ENCODE peak calls at places on chromosomes 12 and 14, in nine cellular contexts. One of them, this sample, is unnamed.
A peak's percentile ranks its signal among the peaks of the same experiment; 100 is the strongest.

GRCh38 chr12:100668939-100669536 is 95.6 kb downstream of the GAS2L3 start:
- DNase-seq in Daoy: peak; percentile 79
- DNase-seq in CD4-positive, alpha-beta T cell: peak; percentile 5
- DNase-seq in foreskin fibroblast: peak; percentile 43
- DNase-seq in OCI-LY7: peak; percentile 55
- DNase-seq in hepatocyte: peak; percentile 86
- DNase-seq in ovary: peak; percentile 43
- DNase-seq in left colon: peak; percentile 62
- DNase-seq in AG20443: peak; percentile 85
- DNase-seq in this sample: peak; percentile 96

GRCh38 chr14:103549361-103550311 is 12.8 kb downstream of the BAG5 start:
- DNase-seq in foreskin fibroblast: no peak
- DNase-seq in hepatocyte: no peak
- DNase-seq in CD4-positive, alpha-beta T cell: no peak
- DNase-seq in ovary: peak; percentile 34
- DNase-seq in Daoy: peak; percentile 10
- DNase-seq in OCI-LY7: no peak
- DNase-seq in AG20443: no peak
- DNase-seq in left colon: peak; percentile 47
- DNase-seq in this sample: peak; percentile 86

GRCh38 chr12:22333751-22334695 is 484 bp downstream of the ST8SIA1 start:
- DNase-seq in OCI-LY7: no peak
- DNase-seq in CD4-positive, alpha-beta T cell: no peak
- DNase-seq in ovary: peak; percentile 25
- DNase-seq in left colon: no peak
- DNase-seq in Daoy: no peak
- DNase-seq in hepatocyte: peak; percentile 11
- DNase-seq in AG20443: no peak
- DNase-seq in foreskin fibroblast: no peak
- DNase-seq in this sample: peak; percentile 66

GRCh38 chr14:96105089-96105920 is 66.1 kb downstream of the C14orf132 start:
- DNase-seq in OCI-LY7: no peak
- DNase-seq in hepatocyte: no peak
- DNase-seq in foreskin fibroblast: no peak
- DNase-seq in Daoy: no peak
- DNase-seq in CD4-positive, alpha-beta T cell: no peak
- DNase-seq in ovary: no peak
- DNase-seq in left colon: peak; percentile 61
- DNase-seq in AG20443: no peak
- DNase-seq in this sample: no peak

GRCh38 chr12:47818701-47819543 is 781 bp downstream of the HDAC7 start:
- DNase-seq in AG20443: peak; percentile 52
- DNase-seq in CD4-positive, alpha-beta T cell: peak; percentile 38
- DNase-seq in foreskin fibroblast: no peak
- DNase-seq in left colon: peak; percentile 73
- DNase-seq in ovary: peak; percentile 75
- DNase-seq in Daoy: peak; percentile 49
- DNase-seq in OCI-LY7: peak; percentile 64
- DNase-seq in hepatocyte: peak; percentile 71
- DNase-seq in this sample: peak; percentile 82

GRCh38 chr12:47648056-47648579 is 57.7 kb downstream of the RPAP3 start:
- DNase-seq in OCI-LY7: no peak
- DNase-seq in left colon: no peak
- DNase-seq in AG20443: no peak
- DNase-seq in foreskin fibroblast: no peak
- DNase-seq in ovary: no peak
- DNase-seq in Daoy: no peak
- DNase-seq in hepatocyte: no peak
- DNase-seq in CD4-positive, alpha-beta T cell: no peak
- DNase-seq in this sample: no peak

GRCh38 chr12:130425698-130426245 is 88.1 kb downstream of the PIWIL1 start:
- DNase-seq in CD4-positive, alpha-beta T cell: no peak
- DNase-seq in left colon: no peak
- DNase-seq in hepatocyte: no peak
- DNase-seq in Daoy: no peak
- DNase-seq in AG20443: no peak
- DNase-seq in foreskin fibroblast: no peak
- DNase-seq in ovary: no peak
- DNase-seq in OCI-LY7: no peak
- DNase-seq in this sample: peak; percentile 38

GRCh38 chr12:108560321-108560721 is 652 bp downstream of the SART3 start:
- DNase-seq in CD4-positive, alpha-beta T cell: no peak
- DNase-seq in OCI-LY7: no peak
- DNase-seq in AG20443: peak; percentile 11
- DNase-seq in foreskin fibroblast: no peak
- DNase-seq in hepatocyte: peak; percentile 41
- DNase-seq in Daoy: no peak
- DNase-seq in left colon: no peak
- DNase-seq in ovary: no peak
- DNase-seq in this sample: no peak

GRCh38 chr14:94581127-94581999 is at the start of gene SERPINA5:
- DNase-seq in foreskin fibroblast: peak; percentile 36
- DNase-seq in hepatocyte: peak; percentile 70
- DNase-seq in AG20443: peak; percentile 60
- DNase-seq in CD4-positive, alpha-beta T cell: no peak
- DNase-seq in Daoy: peak; percentile 76
- DNase-seq in left colon: no peak
- DNase-seq in OCI-LY7: no peak
- DNase-seq in ovary: peak; percentile 77
- DNase-seq in this sample: peak; percentile 80

GRCh38 chr12:50283924-50284236 is 560 bp upstream of the LIMA1 start:
- DNase-seq in ovary: no peak
- DNase-seq in AG20443: peak; percentile 43
- DNase-seq in OCI-LY7: no peak
- DNase-seq in foreskin fibroblast: no peak
- DNase-seq in Daoy: no peak
- DNase-seq in CD4-positive, alpha-beta T cell: no peak
- DNase-seq in hepatocyte: no peak
- DNase-seq in left colon: no peak
- DNase-seq in this sample: no peak

GRCh38 chr12:63889236-63889635 is 44.7 kb downstream of the SRGAP1 start:
- DNase-seq in hepatocyte: peak; percentile 19
- DNase-seq in ovary: no peak
- DNase-seq in foreskin fibroblast: peak; percentile 55
- DNase-seq in left colon: no peak
- DNase-seq in CD4-positive, alpha-beta T cell: no peak
- DNase-seq in AG20443: peak; percentile 59
- DNase-seq in Daoy: peak; percentile 30
- DNase-seq in OCI-LY7: no peak
- DNase-seq in this sample: no peak

GRCh38 chr12:75894965-75895754 is 136.4 kb downstream of the PHLDA1 start:
- DNase-seq in foreskin fibroblast: no peak
- DNase-seq in left colon: no peak
- DNase-seq in Daoy: no peak
- DNase-seq in CD4-positive, alpha-beta T cell: no peak
- DNase-seq in OCI-LY7: no peak
- DNase-seq in hepatocyte: no peak
- DNase-seq in AG20443: no peak
- DNase-seq in ovary: no peak
- DNase-seq in this sample: no peak

GRCh38 chr14:76918751-76919421 is 92.7 kb downstream of the LRRC74A start:
- DNase-seq in left colon: peak; percentile 91
- DNase-seq in hepatocyte: peak; percentile 96
- DNase-seq in Daoy: peak; percentile 99
- DNase-seq in AG20443: peak; percentile 96
- DNase-seq in CD4-positive, alpha-beta T cell: no peak
- DNase-seq in OCI-LY7: no peak
- DNase-seq in ovary: peak; percentile 98
- DNase-seq in foreskin fibroblast: peak; percentile 99
- DNase-seq in this sample: peak; percentile 98

GRCh38 chr12:716506-716905 is 35.9 kb upstream of the WNK1 start:
- DNase-seq in left colon: no peak
- DNase-seq in foreskin fibroblast: no peak
- DNase-seq in OCI-LY7: peak; percentile 14
- DNase-seq in hepatocyte: peak; percentile 42
- DNase-seq in ovary: no peak
- DNase-seq in AG20443: no peak
- DNase-seq in CD4-positive, alpha-beta T cell: no peak
- DNase-seq in Daoy: no peak
- DNase-seq in this sample: no peak

GRCh38 chr12:124217508-124217981 is 77.3 kb upstream of the RFLNA start:
- DNase-seq in OCI-LY7: no peak
- DNase-seq in ovary: no peak
- DNase-seq in CD4-positive, alpha-beta T cell: no peak
- DNase-seq in left colon: no peak
- DNase-seq in hepatocyte: no peak
- DNase-seq in AG20443: peak; percentile 23
- DNase-seq in foreskin fibroblast: no peak
- DNase-seq in Daoy: peak; percentile 54
- DNase-seq in this sample: peak; percentile 56

GRCh38 chr14:80202888-80203562 is 8.3 kb downstream of the DIO2 start:
- DNase-seq in ovary: no peak
- DNase-seq in hepatocyte: no peak
- DNase-seq in foreskin fibroblast: no peak
- DNase-seq in Daoy: peak; percentile 25
- DNase-seq in AG20443: no peak
- DNase-seq in left colon: no peak
- DNase-seq in OCI-LY7: peak; percentile 41
- DNase-seq in CD4-positive, alpha-beta T cell: no peak
- DNase-seq in this sample: peak; percentile 74